ENCODE peak calls at places on chromosomes 3 and 15, in six cellular contexts. One of them, this sample, is unnamed.

GRCh38 chr15:37771462-37771861 is 163.0 kb upstream of the TMCO5A start:
- DNase-seq in psoas muscle: no peak
- DNase-seq in iris pigment epithelial cell: peak
- DNase-seq in HS-27A: no peak
- DNase-seq in body of pancreas: no peak
- DNase-seq in H54: no peak
- DNase-seq in this sample: no peak

GRCh38 chr3:181630873-181631272 is 80.9 kb upstream of the SOX2 start:
- DNase-seq in psoas muscle: no peak
- DNase-seq in body of pancreas: no peak
- DNase-seq in H54: no peak
- DNase-seq in iris pigment epithelial cell: no peak
- DNase-seq in HS-27A: no peak
- DNase-seq in this sample: no peak

GRCh38 chr3:186138272-186138981 is 29.5 kb upstream of the ETV5 start:
- DNase-seq in psoas muscle: no peak
- DNase-seq in H54: no peak
- DNase-seq in body of pancreas: peak
- DNase-seq in iris pigment epithelial cell: no peak
- DNase-seq in HS-27A: no peak
- DNase-seq in this sample: no peak

GRCh38 chr3:125647318-125648014 is 52.2 kb upstream of the OSBPL11 start:
- DNase-seq in psoas muscle: no peak
- DNase-seq in H54: no peak
- DNase-seq in HS-27A: no peak
- DNase-seq in body of pancreas: no peak
- DNase-seq in iris pigment epithelial cell: no peak
- DNase-seq in this sample: no peak

GRCh38 chr3:111610189-111610588 is 15.0 kb upstream of the ZBED2 start:
- DNase-seq in H54: no peak
- DNase-seq in body of pancreas: no peak
- DNase-seq in HS-27A: no peak
- DNase-seq in psoas muscle: no peak
- DNase-seq in iris pigment epithelial cell: no peak
- DNase-seq in this sample: no peak

GRCh38 chr3:46208167-46208704 is at the start of gene CCR1:
- DNase-seq in body of pancreas: no peak
- DNase-seq in iris pigment epithelial cell: peak
- DNase-seq in psoas muscle: peak
- DNase-seq in HS-27A: no peak
- DNase-seq in H54: no peak
- DNase-seq in this sample: no peak

GRCh38 chr15:38714309-38715072 is 149.9 kb upstream of the RASGRP1 start:
- DNase-seq in body of pancreas: no peak
- DNase-seq in iris pigment epithelial cell: peak
- DNase-seq in HS-27A: peak
- DNase-seq in psoas muscle: no peak
- DNase-seq in H54: peak
- DNase-seq in this sample: no peak

GRCh38 chr15:78167227-78167888 is 18.2 kb downstream of the IDH3A start:
- DNase-seq in body of pancreas: no peak
- DNase-seq in psoas muscle: no peak
- DNase-seq in HS-27A: no peak
- DNase-seq in iris pigment epithelial cell: no peak
- DNase-seq in H54: no peak
- DNase-seq in this sample: no peak

GRCh38 chr3:38843898-38844297 is 27.9 kb upstream of the SCN10A start:
- DNase-seq in iris pigment epithelial cell: peak
- DNase-seq in H54: no peak
- DNase-seq in body of pancreas: no peak
- DNase-seq in HS-27A: no peak
- DNase-seq in psoas muscle: no peak
- DNase-seq in this sample: no peak

GRCh38 chr15:47576921-47577474 is 140.3 kb upstream of the SEMA6D start:
- DNase-seq in psoas muscle: no peak
- DNase-seq in HS-27A: no peak
- DNase-seq in iris pigment epithelial cell: peak
- DNase-seq in H54: no peak
- DNase-seq in body of pancreas: no peak
- DNase-seq in this sample: no peak

GRCh38 chr3:41120461-41120860 is 78.8 kb upstream of the CTNNB1 start:
- DNase-seq in psoas muscle: no peak
- DNase-seq in body of pancreas: no peak
- DNase-seq in H54: no peak
- DNase-seq in iris pigment epithelial cell: no peak
- DNase-seq in HS-27A: no peak
- DNase-seq in this sample: no peak

GRCh38 chr15:77022646-77023575 is 28.0 kb downstream of the PSTPIP1 start:
- DNase-seq in HS-27A: no peak
- DNase-seq in body of pancreas: no peak
- DNase-seq in H54: no peak
- DNase-seq in psoas muscle: no peak
- DNase-seq in iris pigment epithelial cell: no peak
- DNase-seq in this sample: no peak

GRCh38 chr15:33913459-33913858 is 54.8 kb upstream of the CHRM5 start:
- DNase-seq in body of pancreas: no peak
- DNase-seq in psoas muscle: no peak
- DNase-seq in HS-27A: no peak
- DNase-seq in H54: no peak
- DNase-seq in iris pigment epithelial cell: peak
- DNase-seq in this sample: no peak

GRCh38 chr3:12454076-12454807 is 30.0 kb upstream of the TSEN2 start:
- DNase-seq in body of pancreas: no peak
- DNase-seq in H54: peak
- DNase-seq in psoas muscle: no peak
- DNase-seq in HS-27A: no peak
- DNase-seq in iris pigment epithelial cell: peak
- DNase-seq in this sample: no peak

GRCh38 chr15:69117431-69117841 is 43.0 kb upstream of the GLCE start:
- DNase-seq in body of pancreas: no peak
- DNase-seq in H54: no peak
- DNase-seq in psoas muscle: no peak
- DNase-seq in iris pigment epithelial cell: no peak
- DNase-seq in HS-27A: no peak
- DNase-seq in this sample: no peak

GRCh38 chr3:180693656-180694055 is 14.4 kb upstream of the CCDC39 start:
- DNase-seq in H54: no peak
- DNase-seq in body of pancreas: no peak
- DNase-seq in iris pigment epithelial cell: no peak
- DNase-seq in psoas muscle: no peak
- DNase-seq in HS-27A: no peak
- DNase-seq in this sample: no peak

GRCh38 chr15:67680645-67681044 is 138.1 kb downstream of the MAP2K5 start:
- DNase-seq in H54: no peak
- DNase-seq in HS-27A: no peak
- DNase-seq in iris pigment epithelial cell: peak
- DNase-seq in psoas muscle: no peak
- DNase-seq in body of pancreas: no peak
- DNase-seq in this sample: no peak

GRCh38 chr3:138114431-138114918 is 933 bp downstream of the DZIP1L start:
- DNase-seq in body of pancreas: no peak
- DNase-seq in iris pigment epithelial cell: peak
- DNase-seq in H54: peak
- DNase-seq in HS-27A: no peak
- DNase-seq in psoas muscle: no peak
- DNase-seq in this sample: no peak

GRCh38 chr3:79654019-79654418 is 113.8 kb downstream of the ROBO1 start:
- DNase-seq in H54: no peak
- DNase-seq in body of pancreas: no peak
- DNase-seq in HS-27A: no peak
- DNase-seq in psoas muscle: no peak
- DNase-seq in iris pigment epithelial cell: no peak
- DNase-seq in this sample: no peak

GRCh38 chr15:86624261-86625036 is 544.8 kb downstream of the AGBL1 start:
- DNase-seq in body of pancreas: peak
- DNase-seq in psoas muscle: peak
- DNase-seq in H54: peak
- DNase-seq in iris pigment epithelial cell: peak
- DNase-seq in HS-27A: peak
- DNase-seq in this sample: peak

GRCh38 chr3:121690777-121691405 is 30.2 kb upstream of the HCLS1 start:
- DNase-seq in HS-27A: no peak
- DNase-seq in body of pancreas: no peak
- DNase-seq in H54: no peak
- DNase-seq in iris pigment epithelial cell: no peak
- DNase-seq in psoas muscle: no peak
- DNase-seq in this sample: no peak

GRCh38 chr15:83398591-83398990 is 48.5 kb upstream of the SH3GL3 start:
- DNase-seq in body of pancreas: no peak
- DNase-seq in psoas muscle: no peak
- DNase-seq in H54: peak
- DNase-seq in HS-27A: no peak
- DNase-seq in iris pigment epithelial cell: peak
- DNase-seq in this sample: no peak

GRCh38 chr3:123449986-123450474 is 1.1 kb upstream of the ADCY5 start:
- DNase-seq in HS-27A: no peak
- DNase-seq in psoas muscle: peak
- DNase-seq in H54: no peak
- DNase-seq in body of pancreas: peak
- DNase-seq in iris pigment epithelial cell: peak
- DNase-seq in this sample: no peak

GRCh38 chr15:67590191-67590590 is 47.7 kb downstream of the MAP2K5 start:
- DNase-seq in psoas muscle: no peak
- DNase-seq in H54: no peak
- DNase-seq in body of pancreas: no peak
- DNase-seq in iris pigment epithelial cell: no peak
- DNase-seq in HS-27A: no peak
- DNase-seq in this sample: no peak

GRCh38 chr3:133578548-133579191 is 5.2 kb downstream of the CDV3 start:
- DNase-seq in psoas muscle: no peak
- DNase-seq in iris pigment epithelial cell: peak
- DNase-seq in HS-27A: no peak
- DNase-seq in H54: no peak
- DNase-seq in body of pancreas: peak
- DNase-seq in this sample: no peak

GRCh38 chr15:88651293-88651692 is 12.5 kb downstream of the ISG20 start:
- DNase-seq in psoas muscle: no peak
- DNase-seq in HS-27A: no peak
- DNase-seq in iris pigment epithelial cell: no peak
- DNase-seq in body of pancreas: no peak
- DNase-seq in H54: no peak
- DNase-seq in this sample: no peak

GRCh38 chr15:27956285-27956684 is 142.8 kb downstream of the OCA2 start:
- DNase-seq in iris pigment epithelial cell: peak
- DNase-seq in H54: no peak
- DNase-seq in HS-27A: no peak
- DNase-seq in psoas muscle: no peak
- DNase-seq in body of pancreas: no peak
- DNase-seq in this sample: no peak

This sample was measured in Panc1.